ENCODE peak calls at places on chromosomes 11 and 22, in nine cellular contexts. One of them, this sample, is unnamed. For H3K9me3 and H3K36me3, the result is how much of the 10 kb centered on the place peaks cover.

GRCh38 chr11:121652982-121653381 is 200.2 kb upstream of the SORL1-AS1 start:
- DNase-seq in keratinocyte: no peak
- DNase-seq in CD8-positive, alpha-beta memory T cell: no peak
- DNase-seq in psoas muscle: no peak
- DNase-seq in cardiac muscle cell: peak
- DNase-seq in ascending aorta: no peak
- DNase-seq in HCT116: no peak
- DNase-seq in lung: no peak
- DNase-seq in body of pancreas: no peak
- DNase-seq in this sample: no peak

GRCh38 chr11:80383655-80384054 is 942.8 kb upstream of the TENM4 start:
- DNase-seq in keratinocyte: no peak
- DNase-seq in HCT116: no peak
- DNase-seq in cardiac muscle cell: peak
- DNase-seq in ascending aorta: no peak
- DNase-seq in body of pancreas: no peak
- DNase-seq in psoas muscle: no peak
- DNase-seq in CD8-positive, alpha-beta memory T cell: no peak
- DNase-seq in lung: no peak
- DNase-seq in this sample: peak

GRCh38 chr11:60905551-60906113 is 753 bp downstream of the PRPF19 start:
- DNase-seq in psoas muscle: no peak
- DNase-seq in body of pancreas: no peak
- DNase-seq in HCT116: no peak
- DNase-seq in ascending aorta: no peak
- DNase-seq in cardiac muscle cell: no peak
- DNase-seq in lung: no peak
- DNase-seq in keratinocyte: no peak
- DNase-seq in CD8-positive, alpha-beta memory T cell: no peak
- DNase-seq in this sample: no peak

GRCh38 chr11:128157423-128158298 is 429.7 kb downstream of the ETS1 start:
- DNase-seq in keratinocyte: no peak
- DNase-seq in psoas muscle: no peak
- DNase-seq in HCT116: peak
- DNase-seq in lung: peak
- DNase-seq in body of pancreas: peak
- DNase-seq in ascending aorta: peak
- DNase-seq in cardiac muscle cell: peak
- DNase-seq in CD8-positive, alpha-beta memory T cell: peak
- DNase-seq in this sample: peak

GRCh38 chr22:38506118-38506962 is at the start of gene DDX17:
- DNase-seq in body of pancreas: peak
- DNase-seq in ascending aorta: peak
- DNase-seq in lung: peak
- DNase-seq in CD8-positive, alpha-beta memory T cell: peak
- DNase-seq in HCT116: peak
- DNase-seq in keratinocyte: peak
- DNase-seq in psoas muscle: peak
- DNase-seq in cardiac muscle cell: peak
- DNase-seq in this sample: peak

GRCh38 chr11:31757245-31757835 is 53.8 kb downstream of the PAX6 start:
- DNase-seq in cardiac muscle cell: peak
- DNase-seq in body of pancreas: no peak
- DNase-seq in keratinocyte: no peak
- DNase-seq in CD8-positive, alpha-beta memory T cell: no peak
- DNase-seq in psoas muscle: no peak
- DNase-seq in HCT116: no peak
- DNase-seq in lung: no peak
- DNase-seq in ascending aorta: no peak
- DNase-seq in this sample: no peak

GRCh38 chr11:68371176-68372041 is 59.0 kb downstream of the LRP5 start:
- DNase-seq in body of pancreas: no peak
- DNase-seq in ascending aorta: no peak
- DNase-seq in cardiac muscle cell: no peak
- DNase-seq in keratinocyte: no peak
- DNase-seq in CD8-positive, alpha-beta memory T cell: no peak
- DNase-seq in HCT116: no peak
- DNase-seq in psoas muscle: peak
- DNase-seq in lung: no peak
- DNase-seq in this sample: no peak

GRCh38 chr11:13145461-13145860 is 132.1 kb upstream of the BMAL1 start:
- DNase-seq in cardiac muscle cell: no peak
- DNase-seq in ascending aorta: no peak
- DNase-seq in CD8-positive, alpha-beta memory T cell: no peak
- DNase-seq in psoas muscle: no peak
- DNase-seq in body of pancreas: no peak
- DNase-seq in HCT116: no peak
- DNase-seq in keratinocyte: no peak
- DNase-seq in lung: no peak
- DNase-seq in this sample: no peak

GRCh38 chr11:2129323-2129698 is 9.9 kb downstream of the IGF2 start:
- DNase-seq in body of pancreas: no peak
- DNase-seq in ascending aorta: no peak
- DNase-seq in keratinocyte: no peak
- DNase-seq in HCT116: no peak
- DNase-seq in cardiac muscle cell: no peak
- DNase-seq in psoas muscle: peak
- DNase-seq in lung: no peak
- DNase-seq in CD8-positive, alpha-beta memory T cell: no peak
- DNase-seq in this sample: no peak

GRCh38 chr22:44057411-44057987 is 33.4 kb downstream of the PARVB start:
- DNase-seq in ascending aorta: no peak
- DNase-seq in CD8-positive, alpha-beta memory T cell: no peak
- DNase-seq in body of pancreas: no peak
- DNase-seq in psoas muscle: peak
- DNase-seq in lung: no peak
- DNase-seq in keratinocyte: no peak
- DNase-seq in HCT116: no peak
- DNase-seq in cardiac muscle cell: no peak
- DNase-seq in this sample: no peak

GRCh38 chr11:69683764-69684333 is 8.7 kb upstream of the LTO1 start:
- DNase-seq in cardiac muscle cell: no peak
- DNase-seq in HCT116: no peak
- DNase-seq in ascending aorta: no peak
- DNase-seq in psoas muscle: no peak
- DNase-seq in keratinocyte: no peak
- DNase-seq in body of pancreas: no peak
- DNase-seq in lung: no peak
- DNase-seq in CD8-positive, alpha-beta memory T cell: no peak
- DNase-seq in this sample: peak

GRCh38 chr11:66334605-66335442 is 1.4 kb downstream of the RIN1 start:
- DNase-seq in lung: no peak
- DNase-seq in keratinocyte: no peak
- DNase-seq in body of pancreas: no peak
- DNase-seq in HCT116: no peak
- DNase-seq in ascending aorta: no peak
- DNase-seq in CD8-positive, alpha-beta memory T cell: no peak
- DNase-seq in cardiac muscle cell: no peak
- DNase-seq in psoas muscle: peak
- DNase-seq in this sample: no peak

GRCh38 chr11:16474659-16475058 is 118.3 kb upstream of the SOX6 start:
- DNase-seq in psoas muscle: no peak
- DNase-seq in HCT116: no peak
- DNase-seq in ascending aorta: no peak
- DNase-seq in body of pancreas: no peak
- DNase-seq in CD8-positive, alpha-beta memory T cell: no peak
- DNase-seq in cardiac muscle cell: no peak
- DNase-seq in lung: no peak
- DNase-seq in keratinocyte: no peak
- DNase-seq in this sample: no peak

GRCh38 chr11:17388609-17389204 is at the start of gene KCNJ11:
- DNase-seq in body of pancreas: peak
- DNase-seq in cardiac muscle cell: peak
- DNase-seq in HCT116: no peak
- DNase-seq in lung: no peak
- DNase-seq in psoas muscle: no peak
- DNase-seq in ascending aorta: no peak
- DNase-seq in keratinocyte: no peak
- DNase-seq in CD8-positive, alpha-beta memory T cell: no peak
- DNase-seq in this sample: peak

GRCh38 chr11:75797796-75798195 is 17.2 kb upstream of the UVRAG start:
- DNase-seq in CD8-positive, alpha-beta memory T cell: no peak
- DNase-seq in cardiac muscle cell: no peak
- DNase-seq in ascending aorta: no peak
- DNase-seq in keratinocyte: no peak
- DNase-seq in body of pancreas: no peak
- DNase-seq in psoas muscle: no peak
- DNase-seq in HCT116: no peak
- DNase-seq in lung: no peak
- DNase-seq in this sample: peak
- H3K9me3 ChIP-seq in CD8-positive, alpha-beta memory T cell: under half
- H3K9me3 ChIP-seq in cardiac muscle cell: under half
- H3K9me3 ChIP-seq in ascending aorta: under half
- H3K9me3 ChIP-seq in keratinocyte: under half
- H3K9me3 ChIP-seq in body of pancreas: under half
- H3K9me3 ChIP-seq in psoas muscle: under half
- H3K9me3 ChIP-seq in HCT116: under half
- H3K9me3 ChIP-seq in lung: under half
- H3K9me3 ChIP-seq in this sample: under half

GRCh38 chr22:41848468-41848867 is 15.6 kb downstream of the SREBF2 start:
- DNase-seq in psoas muscle: peak
- DNase-seq in ascending aorta: no peak
- DNase-seq in body of pancreas: no peak
- DNase-seq in keratinocyte: no peak
- DNase-seq in cardiac muscle cell: no peak
- DNase-seq in lung: peak
- DNase-seq in HCT116: no peak
- DNase-seq in CD8-positive, alpha-beta memory T cell: no peak
- DNase-seq in this sample: peak

GRCh38 chr22:41844513-41844912 is 11.6 kb downstream of the SREBF2 start:
- DNase-seq in psoas muscle: no peak
- DNase-seq in HCT116: no peak
- DNase-seq in lung: peak
- DNase-seq in cardiac muscle cell: no peak
- DNase-seq in keratinocyte: no peak
- DNase-seq in body of pancreas: peak
- DNase-seq in CD8-positive, alpha-beta memory T cell: no peak
- DNase-seq in ascending aorta: no peak
- DNase-seq in this sample: peak

GRCh38 chr22:41847300-41847699 is 14.4 kb downstream of the SREBF2 start:
- DNase-seq in lung: no peak
- DNase-seq in cardiac muscle cell: no peak
- DNase-seq in HCT116: no peak
- DNase-seq in keratinocyte: no peak
- DNase-seq in psoas muscle: no peak
- DNase-seq in CD8-positive, alpha-beta memory T cell: no peak
- DNase-seq in body of pancreas: no peak
- DNase-seq in ascending aorta: no peak
- DNase-seq in this sample: no peak

GRCh38 chr22:41845380-41846267 is 12.7 kb downstream of the SREBF2 start:
- DNase-seq in keratinocyte: no peak
- DNase-seq in HCT116: no peak
- DNase-seq in body of pancreas: no peak
- DNase-seq in ascending aorta: no peak
- DNase-seq in cardiac muscle cell: no peak
- DNase-seq in psoas muscle: no peak
- DNase-seq in CD8-positive, alpha-beta memory T cell: no peak
- DNase-seq in lung: no peak
- DNase-seq in this sample: peak

DNA sequence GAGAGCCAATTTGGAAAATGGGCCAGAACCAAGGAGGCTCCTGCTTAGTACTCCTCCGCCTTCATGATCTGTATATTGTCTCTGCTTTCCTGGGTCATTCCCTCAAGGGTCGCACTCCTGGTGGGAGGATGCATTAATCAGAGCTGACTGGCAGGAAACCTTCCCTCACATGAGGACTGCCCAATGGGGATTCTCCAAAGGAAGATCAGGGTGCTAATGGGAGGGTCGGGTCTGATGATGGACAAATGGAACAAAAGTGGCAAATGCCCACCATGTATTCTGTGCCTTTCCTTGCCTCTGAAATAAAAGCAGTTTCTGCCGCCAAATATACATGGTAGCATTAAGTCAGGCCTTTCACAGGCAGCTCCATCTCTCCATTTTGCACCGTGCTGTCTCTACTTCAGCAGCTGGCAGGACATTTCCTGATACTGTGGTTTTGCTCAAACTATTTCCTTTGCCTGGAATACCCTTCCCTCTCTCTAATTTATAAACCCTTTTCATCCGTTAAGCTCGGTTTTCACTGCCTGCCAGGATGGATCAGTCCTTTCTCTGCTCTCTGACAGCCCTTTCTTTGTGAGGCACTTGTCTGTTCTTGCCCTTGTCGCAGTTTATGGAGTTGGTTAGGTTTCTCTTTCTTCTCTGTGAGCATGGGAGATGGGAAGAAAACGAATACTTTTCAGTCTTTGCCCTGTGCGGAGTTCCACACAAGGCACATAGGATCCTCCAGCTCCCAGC is 13.5 kb downstream of the SREBF2 start:
- DNase-seq in cardiac muscle cell: no peak
- DNase-seq in CD8-positive, alpha-beta memory T cell: no peak
- DNase-seq in HCT116: no peak
- DNase-seq in body of pancreas: no peak
- DNase-seq in psoas muscle: no peak
- DNase-seq in keratinocyte: no peak
- DNase-seq in lung: no peak
- DNase-seq in ascending aorta: no peak
- DNase-seq in this sample: no peak
- H3K4me3 ChIP-seq in cardiac muscle cell: no peak
- H3K4me3 ChIP-seq in CD8-positive, alpha-beta memory T cell: no peak
- H3K4me3 ChIP-seq in HCT116: no peak
- H3K4me3 ChIP-seq in body of pancreas: no peak
- H3K4me3 ChIP-seq in psoas muscle: no peak
- H3K4me3 ChIP-seq in keratinocyte: peak
- H3K4me3 ChIP-seq in lung: no peak
- H3K4me3 ChIP-seq in ascending aorta: no peak
- H3K4me3 ChIP-seq in this sample: no peak

GRCh38 chr11:94500181-94500580 is 6.4 kb downstream of the ANKRD49 start:
- DNase-seq in lung: no peak
- DNase-seq in ascending aorta: no peak
- DNase-seq in CD8-positive, alpha-beta memory T cell: no peak
- DNase-seq in HCT116: no peak
- DNase-seq in body of pancreas: no peak
- DNase-seq in cardiac muscle cell: no peak
- DNase-seq in keratinocyte: no peak
- DNase-seq in psoas muscle: no peak
- DNase-seq in this sample: no peak
- H3K36me3 ChIP-seq in lung: under half
- H3K36me3 ChIP-seq in ascending aorta: under half
- H3K36me3 ChIP-seq in CD8-positive, alpha-beta memory T cell: under half
- H3K36me3 ChIP-seq in HCT116: under half
- H3K36me3 ChIP-seq in body of pancreas: under half
- H3K36me3 ChIP-seq in cardiac muscle cell: under half
- H3K36me3 ChIP-seq in keratinocyte: under half
- H3K36me3 ChIP-seq in psoas muscle: half or more
- H3K36me3 ChIP-seq in this sample: under half

GRCh38 chr11:33109242-33109641 is 52.0 kb downstream of the CSTF3 start:
- DNase-seq in cardiac muscle cell: no peak
- DNase-seq in HCT116: no peak
- DNase-seq in lung: no peak
- DNase-seq in keratinocyte: no peak
- DNase-seq in psoas muscle: no peak
- DNase-seq in body of pancreas: no peak
- DNase-seq in ascending aorta: no peak
- DNase-seq in CD8-positive, alpha-beta memory T cell: no peak
- DNase-seq in this sample: peak

DNA sequence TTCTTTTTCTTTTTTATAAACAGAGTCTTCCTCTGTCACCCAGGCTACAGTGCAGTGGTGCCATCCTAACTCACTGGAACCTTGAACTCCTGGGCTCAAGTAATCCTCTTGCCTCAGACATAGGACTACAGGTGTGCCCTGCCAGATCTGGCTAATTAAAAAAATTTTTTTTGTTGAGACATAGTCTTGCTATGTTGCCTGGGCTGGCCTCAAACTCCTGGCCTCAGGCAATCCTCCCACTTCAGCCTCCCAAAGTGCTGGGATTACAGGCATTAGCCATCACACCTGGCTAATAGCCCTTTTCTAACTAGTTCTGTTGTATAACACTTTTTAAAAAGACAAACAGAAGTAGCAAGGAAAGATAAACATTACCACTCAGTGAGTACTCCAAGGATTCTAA is 57.4 kb downstream of the CSTF3 start:
- DNase-seq in HCT116: no peak
- DNase-seq in lung: no peak
- DNase-seq in psoas muscle: no peak
- DNase-seq in keratinocyte: no peak
- DNase-seq in CD8-positive, alpha-beta memory T cell: no peak
- DNase-seq in body of pancreas: no peak
- DNase-seq in ascending aorta: no peak
- DNase-seq in cardiac muscle cell: no peak
- DNase-seq in this sample: no peak
- H3K9me3 ChIP-seq in HCT116: under half
- H3K9me3 ChIP-seq in lung: under half
- H3K9me3 ChIP-seq in psoas muscle: under half
- H3K9me3 ChIP-seq in keratinocyte: under half
- H3K9me3 ChIP-seq in CD8-positive, alpha-beta memory T cell: under half
- H3K9me3 ChIP-seq in body of pancreas: under half
- H3K9me3 ChIP-seq in ascending aorta: under half
- H3K9me3 ChIP-seq in cardiac muscle cell: under half
- H3K9me3 ChIP-seq in this sample: under half

This sample was measured in Caco-2.